ENCODE peak calls at places on chromosome 3, in six cellular contexts. L is SJSA1, H is left lung, U is NT2/D1, F is H7, Y is GM06990. E is an unnamed sample.

GRCh38 chr3:127682576-127682975 is 9.8 kb downstream of the ABTB1 start:
- DNase-seq in L (no peak), F (peak; percentile 74), U (no peak), Y (no peak), H (no peak), E (no peak)

GRCh38 chr3:51434746-51435323 is 43.8 kb downstream of the RBM15B start:
- DNase-seq in Y (no peak), U (peak; percentile 49), L (no peak), H (no peak), F (peak; percentile 57), E (peak; percentile 45)

GRCh38 chr3:195451373-195452000 is 8.7 kb upstream of the ACAP2 start:
- DNase-seq in H (no peak), F (peak; percentile 24), L (no peak), U (no peak), Y (no peak), E (no peak)

GRCh38 chr3:171092467-171092911 is 66.0 kb upstream of the SLC2A2 start:
- DNase-seq in H (no peak), Y (no peak), F (no peak), U (no peak), L (no peak), E (no peak)

GRCh38 chr3:56999547-56999946 is 60.9 kb upstream of the SPATA12 start:
- DNase-seq in H (no peak), Y (no peak), F (no peak), U (no peak), L (no peak), E (no peak)

GRCh38 chr3:27910456-27910855 is 188.3 kb upstream of the EOMES start:
- DNase-seq in L (no peak), H (no peak), U (no peak), F (no peak), Y (no peak), E (no peak)

GRCh38 chr3:193851941-193852674 is 259.1 kb downstream of the OPA1 start:
- DNase-seq in F (peak; percentile 64), U (peak; percentile 63), Y (no peak), H (no peak), L (peak; percentile 35), E (no peak)

GRCh38 chr3:70120360-70120966 is 120.9 kb downstream of the SAMMSON start:
- DNase-seq in U (peak; percentile 85), L (peak; percentile 23), F (peak; percentile 51), H (no peak), Y (peak; percentile 38), E (peak; percentile 82)

GRCh38 chr3:38158472-38158871 is 6.9 kb upstream of the OXSR1 start:
- DNase-seq in L (no peak), F (no peak), H (no peak), U (no peak), Y (no peak), E (no peak)

GRCh38 chr3:197807969-197808587 is 17.0 kb downstream of the LRCH3 start:
- DNase-seq in H (no peak), U (no peak), L (peak; percentile 56), Y (no peak), F (no peak), E (no peak)

GRCh38 chr3:77539014-77539413 is 499.1 kb downstream of the ROBO2 start:
- DNase-seq in U (no peak), L (no peak), F (no peak), Y (no peak), H (peak; percentile 39), E (no peak)

GRCh38 chr3:77530870-77531269 is 491.0 kb downstream of the ROBO2 start:
- DNase-seq in L (no peak), U (no peak), Y (no peak), H (no peak), F (no peak), E (no peak)

GRCh38 chr3:77539677-77540076 is 499.8 kb downstream of the ROBO2 start:
- DNase-seq in U (no peak), H (no peak), Y (no peak), F (no peak), L (no peak), E (no peak)

GRCh38 chr3:77536038-77536775 is 496.3 kb downstream of the ROBO2 start:
- DNase-seq in H (no peak), L (no peak), U (peak; percentile 22), F (peak; percentile 19), Y (no peak), E (no peak)

GRCh38 chr3:77535116-77535515 is 495.2 kb downstream of the ROBO2 start:
- DNase-seq in H (no peak), Y (no peak), F (no peak), L (no peak), U (no peak), E (no peak)
- H3K27me3 ChIP-seq in H (no peaks in the 10 kb centered on the region), Y (no peaks in the 10 kb centered on the region), F (no peaks in the 10 kb centered on the region), L (no peaks in the 10 kb centered on the region), U (no peaks in the 10 kb centered on the region), E (no peaks in the 10 kb centered on the region)

DNA sequence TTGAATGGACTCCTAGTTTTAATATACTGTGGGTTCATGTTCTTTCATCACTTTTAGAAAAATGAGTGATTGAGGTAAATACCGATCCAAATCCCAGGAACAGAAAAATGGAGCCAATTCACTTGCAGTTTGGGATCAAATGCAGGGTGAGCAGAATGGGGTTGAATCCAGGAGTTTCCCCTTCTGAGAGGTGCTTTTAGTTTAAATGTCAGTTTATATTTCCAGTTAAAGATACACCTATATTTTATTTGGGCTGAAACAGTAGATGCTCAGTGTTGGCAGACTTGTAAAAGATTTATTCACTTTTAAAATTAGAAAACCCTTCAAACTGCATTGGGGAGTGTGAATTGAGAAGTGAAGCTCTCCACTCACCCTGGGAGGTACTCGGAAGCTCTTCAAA is 2.6 kb downstream of the TRIM71 start:
- DNase-seq in Y (no peak), F (peak; percentile 50), L (no peak), U (no peak), H (no peak), E (no peak)
- H3K27me3 ChIP-seq in Y (peaks cover 4% of the 10 kb centered on the region), F (no peaks in the 10 kb centered on the region), L (peaks cover 46% of the 10 kb centered on the region), U (no peaks in the 10 kb centered on the region), H (peaks cover 89% of the 10 kb centered on the region), E (no peaks in the 10 kb centered on the region)

GRCh38 chr3:147412917-147413711 is 3.9 kb downstream of the ZIC1 start:
- DNase-seq in H (no peak), U (no peak), Y (no peak), F (peak; percentile 69), L (no peak), E (no peak)

GRCh38 chr3:147413712-147414325 is 4.7 kb downstream of the ZIC1 start:
- DNase-seq in L (no peak), Y (no peak), H (no peak), U (no peak), F (peak; percentile 87), E (no peak)

GRCh38 chr3:147414369-147415135 is 5.4 kb downstream of the ZIC1 start:
- DNase-seq in Y (no peak), H (no peak), L (no peak), U (no peak), F (no peak), E (no peak)

GRCh38 chr3:147415819-147416218 is 6.7 kb downstream of the ZIC1 start:
- DNase-seq in Y (no peak), H (no peak), L (no peak), U (no peak), F (no peak), E (no peak)

DNA sequence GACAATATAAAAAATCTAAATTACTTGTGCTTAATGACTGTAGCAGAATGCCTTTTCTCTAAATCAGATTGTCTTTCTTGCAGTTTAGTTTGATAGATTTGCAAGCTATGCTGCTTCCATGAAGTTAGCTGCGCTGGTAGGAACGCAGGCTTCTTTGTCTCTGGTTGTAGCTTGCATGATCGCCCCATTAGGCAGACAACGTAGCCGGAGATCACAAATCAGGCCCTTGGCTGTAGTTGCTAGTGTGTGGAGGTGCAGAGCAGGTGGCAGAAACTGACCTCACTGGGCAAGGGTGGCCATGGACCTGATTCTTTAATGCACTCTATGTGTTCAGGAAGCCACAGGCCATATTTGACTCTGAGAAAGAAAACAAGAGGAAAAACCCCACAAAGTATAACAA is 6.2 kb downstream of the ZIC1 start:
- DNase-seq in L (no peak), Y (no peak), U (no peak), H (no peak), F (peak; percentile 46), E (no peak)
- H3K27me3 ChIP-seq in L (no peaks in the 10 kb centered on the region), Y (peaks cover 1% of the 10 kb centered on the region), U (peaks cover 100% of the 10 kb centered on the region), H (peaks cover 100% of the 10 kb centered on the region), F (peaks cover 97% of the 10 kb centered on the region), E (peaks cover 64% of the 10 kb centered on the region)

GRCh38 chr3:190539526-190539925 is 25.6 kb downstream of the IL1RAP start:
- DNase-seq in H (no peak), F (no peak), U (no peak), L (no peak), Y (no peak), E (no peak)

GRCh38 chr3:190534386-190534785 is 20.5 kb downstream of the IL1RAP start:
- DNase-seq in F (no peak), Y (no peak), U (no peak), H (no peak), L (no peak), E (no peak)

GRCh38 chr3:190534986-190535385 is 21.1 kb downstream of the IL1RAP start:
- DNase-seq in L (no peak), F (no peak), U (no peak), Y (no peak), H (no peak), E (no peak)

GRCh38 chr3:190538288-190538687 is 24.4 kb downstream of the IL1RAP start:
- DNase-seq in H (no peak), Y (no peak), U (no peak), L (no peak), F (no peak), E (no peak)

DNA sequence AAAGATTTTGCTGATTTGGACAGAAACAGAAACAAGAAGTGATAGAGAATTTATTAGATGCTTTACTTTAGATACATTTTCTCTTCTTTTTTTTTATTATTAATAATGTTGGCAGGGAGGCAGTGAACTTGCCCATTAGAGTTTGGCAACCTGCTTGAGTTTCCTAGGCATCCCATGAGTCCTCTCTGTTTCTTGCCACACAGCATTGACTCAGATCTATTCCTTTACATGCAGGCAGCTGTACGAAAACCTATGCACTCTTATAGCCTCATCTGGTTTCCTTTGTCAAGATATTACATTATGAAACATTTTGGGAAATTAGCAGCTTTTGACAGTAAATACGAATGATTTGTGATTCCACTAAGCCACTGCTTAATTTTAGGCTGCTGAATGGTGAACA is 23.2 kb downstream of the IL1RAP start:
- DNase-seq in F (no peak), Y (no peak), U (no peak), H (no peak), L (no peak), E (no peak)
- H3K27me3 ChIP-seq in F (peaks cover 14% of the 10 kb centered on the region), Y (no peaks in the 10 kb centered on the region), U (peaks cover 41% of the 10 kb centered on the region), H (no peaks in the 10 kb centered on the region), L (no peaks in the 10 kb centered on the region), E (peaks cover 12% of the 10 kb centered on the region)

GRCh38 chr3:14248477-14248848 is 69.8 kb downstream of the LSM3 start:
- DNase-seq in H (no peak), U (no peak), Y (no peak), L (no peak), F (no peak), E (no peak)
- H3K27me3 ChIP-seq in H (no peaks in the 10 kb centered on the region), U (peaks cover 3% of the 10 kb centered on the region), Y (no peaks in the 10 kb centered on the region), L (no peaks in the 10 kb centered on the region), F (no peaks in the 10 kb centered on the region), E (no peaks in the 10 kb centered on the region)